ENCODE peak calls at places on chromosome 22, in six cellular contexts. F is endothelial cell of umbilical vein, C is brain microvascular endothelial cell, W is body of pancreas, I is Peyer's patch, S is IMR-90. Q is an unnamed sample.

GRCh38 chr22:46619830-46620501 is at the start of gene GRAMD4:
- DNase-seq in W (peak), F (no peak), S (no peak), I (no peak), C (no peak), Q (no peak)

GRCh38 chr22:35555351-35555915 is 14.8 kb downstream of the RASD2 start:
- DNase-seq in C (no peak), W (no peak), I (no peak), S (peak), F (no peak), Q (no peak)

GRCh38 chr22:47366026-47366767 is 603.7 kb downstream of the TBC1D22A start:
- DNase-seq in S (no peak), F (no peak), W (no peak), C (no peak), I (peak), Q (no peak)

GRCh38 chr22:16955678-16956210 is 52.3 kb downstream of the GAB4 start:
- DNase-seq in F (no peak), W (no peak), I (no peak), C (no peak), S (no peak), Q (no peak)

GRCh38 chr22:50696799-50697561 is 24.4 kb downstream of the SHANK3 start:
- DNase-seq in I (no peak), C (no peak), S (no peak), W (no peak), F (no peak), Q (peak)

GRCh38 chr22:26606611-26607010 is 11.2 kb downstream of the CRYBB1 start:
- DNase-seq in I (no peak), F (no peak), S (peak), W (no peak), C (peak), Q (no peak)

GRCh38 chr22:22111983-22112382 is 129.4 kb upstream of the TOP3B start:
- DNase-seq in S (no peak), I (no peak), F (no peak), C (no peak), W (no peak), Q (no peak)

GRCh38 chr22:33022231-33022630 is 36.0 kb downstream of the SYN3 start:
- DNase-seq in F (no peak), I (no peak), S (no peak), C (no peak), W (no peak), Q (no peak)

GRCh38 chr22:36734171-36735058 is 30.9 kb upstream of the CACNG2 start:
- DNase-seq in I (peak), W (peak), S (peak), C (peak), F (no peak), Q (no peak)

GRCh38 chr22:47571616-47572015 is 809.2 kb downstream of the TBC1D22A start:
- DNase-seq in S (no peak), W (no peak), C (no peak), I (no peak), F (no peak), Q (no peak)

GRCh38 chr22:46052801-46053562 is 76.0 kb upstream of the WNT7B start:
- DNase-seq in C (no peak), W (peak), I (peak), F (peak), S (no peak), Q (peak)

GRCh38 chr22:44824271-44824670 is 71.9 kb downstream of the ARHGAP8 start:
- DNase-seq in I (no peak), F (no peak), C (no peak), W (no peak), S (no peak), Q (no peak)

GRCh38 chr22:29907753-29908515 is 25.0 kb downstream of the MTMR3 start:
- DNase-seq in F (peak), S (peak), W (peak), C (peak), I (peak), Q (peak)

GRCh38 chr22:30265851-30266444 is 703 bp downstream of the OSM start:
- DNase-seq in C (no peak), I (peak), F (no peak), W (peak), S (no peak), Q (no peak)

GRCh38 chr22:35057155-35057554 is 8.8 kb upstream of the ISX start:
- DNase-seq in C (no peak), S (no peak), I (no peak), F (no peak), W (no peak), Q (no peak)

DNA sequence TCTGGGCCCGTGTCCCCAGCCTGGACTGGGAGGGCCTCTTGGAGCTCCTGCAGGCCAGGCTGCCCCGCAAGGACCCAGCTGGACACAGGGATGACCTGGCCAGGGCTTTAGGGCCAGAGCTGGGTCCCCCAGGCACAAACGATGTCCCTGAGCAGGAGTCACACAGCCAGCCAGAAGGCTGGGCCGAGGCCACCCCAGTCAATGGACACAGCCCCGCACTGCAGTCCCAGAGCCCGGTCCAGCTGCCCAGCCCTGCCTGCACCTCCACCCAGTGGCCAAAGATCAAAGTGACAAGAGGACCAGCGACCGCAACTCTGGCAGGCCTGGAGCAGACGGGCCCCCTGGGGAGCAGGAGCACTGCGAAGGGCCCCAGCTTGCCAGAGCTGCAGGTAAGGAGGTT is 38.2 kb downstream of the TRIOBP start:
- DNase-seq in F (no peak), S (no peak), W (no peak), C (no peak), I (peak), Q (peak)
- TF ChIP-seq CTCF in F (peak), S (peak), W (peak), C (peak), I (peak), Q (peak)

GRCh38 chr22:31492151-31492550 is 2.5 kb upstream of the EIF4ENIF1 start:
- DNase-seq in I (no peak), F (no peak), S (no peak), W (no peak), C (no peak), Q (no peak)

GRCh38 chr22:31489632-31490495 is at the start of gene EIF4ENIF1:
- DNase-seq in C (peak), F (peak), W (peak), I (peak), S (peak), Q (peak)

GRCh38 chr22:31491218-31491962 is 1.7 kb upstream of the EIF4ENIF1 start:
- DNase-seq in C (no peak), I (no peak), W (no peak), F (no peak), S (no peak), Q (no peak)

GRCh38 chr22:31488988-31489617 is 539 bp downstream of the EIF4ENIF1 start:
- DNase-seq in F (peak), S (peak), I (peak), C (peak), W (peak), Q (peak)

DNA sequence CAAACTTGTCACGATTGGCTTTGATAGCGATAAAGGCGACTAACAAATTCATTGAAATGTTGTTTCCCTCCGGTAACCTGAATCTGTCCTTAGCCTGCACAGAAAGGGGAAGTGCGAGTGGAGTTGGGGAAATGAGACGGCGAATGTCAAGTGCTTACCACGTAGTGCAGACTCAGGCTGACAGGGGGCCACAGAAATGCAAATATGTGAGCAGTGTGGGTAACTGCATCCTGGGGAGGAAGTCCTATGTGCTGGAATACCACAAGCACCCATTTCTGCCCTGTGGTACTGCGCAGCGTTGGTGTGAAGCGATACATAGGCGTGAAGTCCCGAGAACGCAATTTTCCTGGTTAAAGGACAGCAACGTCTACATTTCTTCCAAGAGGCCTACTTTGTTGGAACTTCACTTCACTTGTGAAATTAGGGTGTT is 869 bp upstream of the EIF4ENIF1 start:
- DNase-seq in F (peak), S (peak), W (peak), I (peak), C (peak), Q (peak)
- TF ChIP-seq CTCF in F (no peak), S (no peak), W (peak), I (no peak), C (peak), Q (no peak)

GRCh38 chr22:19063581-19064353 is 58.4 kb downstream of the DGCR2 start:
- DNase-seq in C (no peak), S (no peak), W (no peak), I (peak), F (peak), Q (no peak)
- TF ChIP-seq CTCF in C (no peak), S (no peak), W (no peak), I (no peak), F (no peak), Q (no peak)

DNA sequence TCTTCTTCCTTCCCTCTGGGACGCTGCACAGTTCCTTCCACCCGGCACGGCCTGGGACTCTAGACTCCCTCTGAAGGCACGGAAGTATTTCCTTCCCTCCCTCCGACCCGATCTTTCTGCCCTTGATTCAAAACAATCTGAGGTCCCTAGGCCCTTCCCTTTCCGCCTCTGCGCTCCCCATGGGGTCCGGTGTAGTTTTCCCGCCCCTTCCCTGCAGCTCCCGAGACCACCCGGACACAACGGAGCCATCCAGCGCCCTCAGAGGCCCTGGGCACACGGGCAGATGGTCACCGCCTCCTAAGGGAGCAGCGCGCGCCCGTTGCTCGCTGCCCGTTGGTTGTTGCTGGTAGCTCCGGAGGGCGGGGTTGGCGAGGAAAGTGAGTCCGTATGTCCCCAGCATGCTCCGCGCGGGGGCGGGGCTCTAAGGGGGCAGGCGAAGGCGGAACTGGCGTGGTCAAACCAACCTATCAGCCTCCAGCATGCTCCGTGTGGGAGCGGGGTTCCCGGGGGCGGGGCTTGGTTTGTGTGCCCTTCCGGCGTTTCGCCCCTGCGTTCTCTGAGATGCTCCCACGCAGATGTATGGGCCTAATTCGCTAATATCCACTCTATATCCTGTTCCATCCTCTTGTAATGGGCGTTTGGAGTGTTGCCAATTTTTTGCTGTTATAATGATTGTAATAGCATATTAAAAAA is 19.6 kb downstream of the MIF start:
- DNase-seq in F (peak), S (peak), C (peak), I (peak), W (peak), Q (peak)
- TF ChIP-seq CTCF in F (no peak), S (no peak), C (no peak), I (no peak), W (no peak), Q (no peak)

DNA sequence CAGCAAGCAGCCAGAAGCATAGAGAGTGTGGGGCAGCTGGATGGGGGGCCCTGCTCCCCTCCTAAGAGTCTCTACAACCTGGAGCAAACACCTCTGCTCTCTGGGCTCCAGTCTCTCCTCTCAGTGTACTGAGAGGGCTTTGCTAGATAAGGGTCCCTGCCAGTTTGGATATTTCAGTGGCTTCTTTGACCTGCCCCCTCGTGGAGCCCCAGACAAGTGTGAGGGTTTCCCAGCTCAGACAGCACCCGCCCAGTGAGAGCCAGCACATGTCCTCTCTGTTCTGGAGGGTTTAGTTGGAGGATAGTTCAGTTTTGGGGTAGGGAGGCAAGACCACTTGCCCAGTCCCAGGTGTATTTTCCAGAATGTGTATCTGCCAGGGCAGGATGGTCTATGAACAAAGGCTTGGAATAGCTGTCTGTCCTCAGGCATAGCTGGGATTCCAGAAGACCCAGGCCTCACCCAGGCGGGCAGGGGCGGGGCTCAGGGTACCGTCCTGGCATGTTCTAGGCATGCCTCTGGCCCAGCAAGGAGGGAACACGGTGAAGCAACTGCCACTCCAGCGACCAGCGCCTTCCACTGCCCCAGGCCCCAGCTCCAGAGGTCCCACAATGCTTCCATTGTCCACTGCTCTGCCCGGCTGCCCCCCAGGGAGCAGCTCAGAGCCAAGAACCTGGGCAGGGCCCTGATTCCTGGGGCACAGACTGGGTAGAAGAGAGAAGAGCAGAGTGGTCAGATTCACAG is 7.5 kb upstream of the MICALL1 start:
- DNase-seq in S (no peak), I (no peak), F (no peak), W (peak), C (no peak), Q (peak)
- TF ChIP-seq CTCF in S (no peak), I (no peak), F (no peak), W (no peak), C (no peak), Q (no peak)